ENCODE peak calls at places on chromosomes 4 and X, in eight cellular contexts. One of them, this sample, is unnamed.

GRCh38 chrX:70755850-70756249 is 152.7 kb downstream of the TEX11 start:
- DNase-seq in GM12865: no peak
- DNase-seq in cardiac fibroblast: no peak
- DNase-seq in H9: peak
- DNase-seq in A549: no peak
- DNase-seq in neural crest cell: no peak
- DNase-seq in GM23338: peak
- DNase-seq in CD8-positive, alpha-beta T cell: peak
- DNase-seq in this sample: no peak

GRCh38 chr4:177791188-177791587 is 349.0 kb upstream of the AGA start:
- DNase-seq in GM12865: no peak
- DNase-seq in cardiac fibroblast: no peak
- DNase-seq in H9: no peak
- DNase-seq in A549: no peak
- DNase-seq in neural crest cell: no peak
- DNase-seq in GM23338: no peak
- DNase-seq in CD8-positive, alpha-beta T cell: no peak
- DNase-seq in this sample: no peak

GRCh38 chr4:169189372-169189771 is 81.4 kb downstream of the SH3RF1 start:
- DNase-seq in GM12865: peak
- DNase-seq in cardiac fibroblast: no peak
- DNase-seq in H9: no peak
- DNase-seq in A549: no peak
- DNase-seq in neural crest cell: no peak
- DNase-seq in GM23338: no peak
- DNase-seq in CD8-positive, alpha-beta T cell: no peak
- DNase-seq in this sample: no peak

GRCh38 chr4:107603430-107603829 is 116.6 kb downstream of the PAPSS1 start:
- DNase-seq in GM12865: no peak
- DNase-seq in cardiac fibroblast: no peak
- DNase-seq in H9: no peak
- DNase-seq in A549: no peak
- DNase-seq in neural crest cell: no peak
- DNase-seq in GM23338: no peak
- DNase-seq in CD8-positive, alpha-beta T cell: no peak
- DNase-seq in this sample: no peak

GRCh38 chrX:43552166-43552565 is 103.9 kb upstream of the MAOA start:
- DNase-seq in GM12865: no peak
- DNase-seq in cardiac fibroblast: no peak
- DNase-seq in H9: no peak
- DNase-seq in A549: peak
- DNase-seq in neural crest cell: no peak
- DNase-seq in GM23338: no peak
- DNase-seq in CD8-positive, alpha-beta T cell: no peak
- DNase-seq in this sample: peak

GRCh38 chr4:106062452-106062875 is 167.2 kb downstream of the NPNT start:
- DNase-seq in GM12865: no peak
- DNase-seq in cardiac fibroblast: peak
- DNase-seq in H9: no peak
- DNase-seq in A549: no peak
- DNase-seq in neural crest cell: no peak
- DNase-seq in GM23338: no peak
- DNase-seq in CD8-positive, alpha-beta T cell: no peak
- DNase-seq in this sample: no peak

GRCh38 chr4:81651500-81651899 is 179.8 kb upstream of the RASGEF1B start:
- DNase-seq in GM12865: no peak
- DNase-seq in cardiac fibroblast: peak
- DNase-seq in H9: no peak
- DNase-seq in A549: no peak
- DNase-seq in neural crest cell: no peak
- DNase-seq in GM23338: no peak
- DNase-seq in CD8-positive, alpha-beta T cell: no peak
- DNase-seq in this sample: peak

GRCh38 chr4:158353541-158354304 is 143.4 kb downstream of the TMEM144 start:
- DNase-seq in GM12865: no peak
- DNase-seq in cardiac fibroblast: no peak
- DNase-seq in H9: no peak
- DNase-seq in A549: no peak
- DNase-seq in neural crest cell: no peak
- DNase-seq in GM23338: no peak
- DNase-seq in CD8-positive, alpha-beta T cell: no peak
- DNase-seq in this sample: no peak

GRCh38 chrX:129462707-129463106 is 60.6 kb downstream of the SMARCA1 start:
- DNase-seq in GM12865: no peak
- DNase-seq in cardiac fibroblast: no peak
- DNase-seq in H9: no peak
- DNase-seq in A549: peak
- DNase-seq in neural crest cell: no peak
- DNase-seq in GM23338: no peak
- DNase-seq in CD8-positive, alpha-beta T cell: no peak
- DNase-seq in this sample: no peak

GRCh38 chr4:17030543-17030942 is 132.1 kb upstream of the LDB2 start:
- DNase-seq in GM12865: no peak
- DNase-seq in cardiac fibroblast: peak
- DNase-seq in H9: no peak
- DNase-seq in A549: peak
- DNase-seq in neural crest cell: no peak
- DNase-seq in GM23338: no peak
- DNase-seq in CD8-positive, alpha-beta T cell: no peak
- DNase-seq in this sample: no peak

GRCh38 chr4:152810715-152811287 is 31.0 kb downstream of the ARFIP1 start:
- DNase-seq in GM12865: no peak
- DNase-seq in cardiac fibroblast: no peak
- DNase-seq in H9: no peak
- DNase-seq in A549: no peak
- DNase-seq in neural crest cell: no peak
- DNase-seq in GM23338: no peak
- DNase-seq in CD8-positive, alpha-beta T cell: no peak
- DNase-seq in this sample: no peak

GRCh38 chr4:4852591-4853362 is 6.7 kb upstream of the MSX1 start:
- DNase-seq in GM12865: peak
- DNase-seq in cardiac fibroblast: peak
- DNase-seq in H9: peak
- DNase-seq in A549: no peak
- DNase-seq in neural crest cell: peak
- DNase-seq in GM23338: peak
- DNase-seq in CD8-positive, alpha-beta T cell: no peak
- DNase-seq in this sample: no peak

GRCh38 chr4:10115271-10115656 is 1.3 kb downstream of the WDR1 start:
- DNase-seq in GM12865: no peak
- DNase-seq in cardiac fibroblast: peak
- DNase-seq in H9: no peak
- DNase-seq in A549: no peak
- DNase-seq in neural crest cell: no peak
- DNase-seq in GM23338: no peak
- DNase-seq in CD8-positive, alpha-beta T cell: no peak
- DNase-seq in this sample: no peak

GRCh38 chrX:63718010-63718694 is 66.9 kb downstream of the ARHGEF9 start:
- DNase-seq in GM12865: peak
- DNase-seq in cardiac fibroblast: no peak
- DNase-seq in H9: no peak
- DNase-seq in A549: no peak
- DNase-seq in neural crest cell: no peak
- DNase-seq in GM23338: no peak
- DNase-seq in CD8-positive, alpha-beta T cell: no peak
- DNase-seq in this sample: no peak

GRCh38 chr4:6478546-6479220 is 6.3 kb upstream of the PPP2R2C start:
- DNase-seq in GM12865: no peak
- DNase-seq in cardiac fibroblast: no peak
- DNase-seq in H9: peak
- DNase-seq in A549: no peak
- DNase-seq in neural crest cell: no peak
- DNase-seq in GM23338: no peak
- DNase-seq in CD8-positive, alpha-beta T cell: no peak
- DNase-seq in this sample: no peak

GRCh38 chr4:151436093-151436518 is 27.1 kb downstream of the FHIP1A start:
- DNase-seq in GM12865: no peak
- DNase-seq in cardiac fibroblast: no peak
- DNase-seq in H9: no peak
- DNase-seq in A549: no peak
- DNase-seq in neural crest cell: no peak
- DNase-seq in GM23338: no peak
- DNase-seq in CD8-positive, alpha-beta T cell: no peak
- DNase-seq in this sample: no peak

GRCh38 chrX:8433296-8434094 is 31.1 kb upstream of the VCX3B start:
- DNase-seq in GM12865: no peak
- DNase-seq in cardiac fibroblast: no peak
- DNase-seq in H9: no peak
- DNase-seq in A549: no peak
- DNase-seq in neural crest cell: no peak
- DNase-seq in GM23338: no peak
- DNase-seq in CD8-positive, alpha-beta T cell: no peak
- DNase-seq in this sample: no peak

GRCh38 chr4:48331577-48332340 is 9.6 kb upstream of the SLAIN2 start:
- DNase-seq in GM12865: no peak
- DNase-seq in cardiac fibroblast: peak
- DNase-seq in H9: no peak
- DNase-seq in A549: no peak
- DNase-seq in neural crest cell: no peak
- DNase-seq in GM23338: no peak
- DNase-seq in CD8-positive, alpha-beta T cell: no peak
- DNase-seq in this sample: no peak

GRCh38 chr4:118398226-118399090 is 45.7 kb upstream of the PRSS12 start:
- DNase-seq in GM12865: peak
- DNase-seq in cardiac fibroblast: no peak
- DNase-seq in H9: no peak
- DNase-seq in A549: no peak
- DNase-seq in neural crest cell: no peak
- DNase-seq in GM23338: no peak
- DNase-seq in CD8-positive, alpha-beta T cell: no peak
- DNase-seq in this sample: no peak

GRCh38 chrX:106997611-106998010 is 2.4 kb downstream of the MORC4 start:
- DNase-seq in GM12865: no peak
- DNase-seq in cardiac fibroblast: no peak
- DNase-seq in H9: no peak
- DNase-seq in A549: no peak
- DNase-seq in neural crest cell: no peak
- DNase-seq in GM23338: no peak
- DNase-seq in CD8-positive, alpha-beta T cell: no peak
- DNase-seq in this sample: no peak

GRCh38 chr4:150820409-150820808 is 194.7 kb downstream of the LRBA start:
- DNase-seq in GM12865: no peak
- DNase-seq in cardiac fibroblast: no peak
- DNase-seq in H9: no peak
- DNase-seq in A549: no peak
- DNase-seq in neural crest cell: no peak
- DNase-seq in GM23338: no peak
- DNase-seq in CD8-positive, alpha-beta T cell: no peak
- DNase-seq in this sample: no peak

GRCh38 chr4:187016101-187016500 is 292.4 kb upstream of the FAT1 start:
- DNase-seq in GM12865: no peak
- DNase-seq in cardiac fibroblast: no peak
- DNase-seq in H9: no peak
- DNase-seq in A549: no peak
- DNase-seq in neural crest cell: no peak
- DNase-seq in GM23338: no peak
- DNase-seq in CD8-positive, alpha-beta T cell: no peak
- DNase-seq in this sample: no peak

GRCh38 chrX:140764401-140764919 is 54.9 kb downstream of the LINC00632 start:
- DNase-seq in GM12865: no peak
- DNase-seq in cardiac fibroblast: peak
- DNase-seq in H9: peak
- DNase-seq in A549: no peak
- DNase-seq in neural crest cell: peak
- DNase-seq in GM23338: peak
- DNase-seq in CD8-positive, alpha-beta T cell: no peak
- DNase-seq in this sample: no peak

GRCh38 chr4:164617426-164617825 is 136.5 kb upstream of the SMIM31 start:
- DNase-seq in GM12865: no peak
- DNase-seq in cardiac fibroblast: no peak
- DNase-seq in H9: no peak
- DNase-seq in A549: no peak
- DNase-seq in neural crest cell: no peak
- DNase-seq in GM23338: no peak
- DNase-seq in CD8-positive, alpha-beta T cell: no peak
- DNase-seq in this sample: no peak
- TF ChIP-seq CTCF in GM12865: no peak
- TF ChIP-seq CTCF in cardiac fibroblast: no peak
- TF ChIP-seq CTCF in H9: no peak
- TF ChIP-seq CTCF in A549: no peak
- TF ChIP-seq CTCF in neural crest cell: no peak
- TF ChIP-seq CTCF in GM23338: no peak
- TF ChIP-seq CTCF in CD8-positive, alpha-beta T cell: no peak
- TF ChIP-seq CTCF in this sample: no peak

GRCh38 chrX:127038065-127038464 is 218.5 kb downstream of the PRR32 start:
- DNase-seq in GM12865: no peak
- DNase-seq in cardiac fibroblast: no peak
- DNase-seq in H9: no peak
- DNase-seq in A549: no peak
- DNase-seq in neural crest cell: no peak
- DNase-seq in GM23338: peak
- DNase-seq in CD8-positive, alpha-beta T cell: no peak
- DNase-seq in this sample: no peak
- TF ChIP-seq CTCF in GM12865: no peak
- TF ChIP-seq CTCF in cardiac fibroblast: no peak
- TF ChIP-seq CTCF in H9: peak
- TF ChIP-seq CTCF in A549: no peak
- TF ChIP-seq CTCF in neural crest cell: peak
- TF ChIP-seq CTCF in GM23338: no peak
- TF ChIP-seq CTCF in CD8-positive, alpha-beta T cell: no peak
- TF ChIP-seq CTCF in this sample: no peak

DNA sequence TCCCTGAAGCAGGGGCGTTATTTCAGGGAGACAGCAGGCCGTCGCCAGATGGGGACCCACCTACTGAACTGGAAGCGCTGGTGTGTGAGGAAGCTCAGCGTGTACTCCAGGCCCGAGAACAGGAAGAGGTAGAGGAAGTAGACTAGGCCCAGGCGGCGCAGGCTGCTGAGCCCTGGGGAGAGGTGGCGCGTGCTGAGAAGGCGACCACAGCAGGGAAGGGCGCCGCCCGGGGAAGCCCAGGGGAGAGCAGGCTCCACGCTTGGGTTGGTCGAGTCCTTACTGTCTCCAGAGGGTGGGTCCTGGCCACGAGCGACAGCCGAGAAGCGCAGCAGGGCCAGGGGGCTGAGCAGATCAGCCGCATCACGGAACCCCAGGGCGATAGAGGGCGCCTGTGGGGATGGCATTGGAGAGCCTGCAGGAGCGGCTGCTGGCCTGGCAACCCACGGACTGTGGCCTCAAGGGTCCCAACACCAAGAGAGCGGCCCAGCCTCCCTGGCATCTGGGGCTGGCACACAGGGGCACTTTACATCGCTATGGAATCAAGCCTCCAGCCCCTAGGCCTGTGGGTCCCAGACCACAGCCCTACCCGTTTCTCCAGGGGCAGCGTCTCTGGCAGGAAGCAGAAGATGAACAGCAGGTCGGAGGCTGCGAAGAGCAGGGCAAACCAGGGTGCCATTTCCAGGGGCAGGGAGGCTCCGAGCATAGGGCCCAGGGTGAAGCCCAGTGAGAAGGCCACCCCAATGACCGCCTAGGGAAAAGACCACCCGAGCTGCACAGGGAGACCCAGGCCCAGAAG is 31.2 kb downstream of the NOP14 start:
- DNase-seq in GM12865: peak
- DNase-seq in cardiac fibroblast: no peak
- DNase-seq in H9: peak
- DNase-seq in A549: no peak
- DNase-seq in neural crest cell: no peak
- DNase-seq in GM23338: peak
- DNase-seq in CD8-positive, alpha-beta T cell: peak
- DNase-seq in this sample: peak
- TF ChIP-seq CTCF in GM12865: peak
- TF ChIP-seq CTCF in cardiac fibroblast: no peak
- TF ChIP-seq CTCF in H9: peak
- TF ChIP-seq CTCF in A549: no peak
- TF ChIP-seq CTCF in neural crest cell: no peak
- TF ChIP-seq CTCF in GM23338: peak
- TF ChIP-seq CTCF in CD8-positive, alpha-beta T cell: no peak
- TF ChIP-seq CTCF in this sample: no peak

GRCh38 chr4:42656986-42657792 is at the start of gene ATP8A1:
- DNase-seq in GM12865: peak
- DNase-seq in cardiac fibroblast: peak
- DNase-seq in H9: peak
- DNase-seq in A549: peak
- DNase-seq in neural crest cell: peak
- DNase-seq in GM23338: peak
- DNase-seq in CD8-positive, alpha-beta T cell: peak
- DNase-seq in this sample: peak
- TF ChIP-seq CTCF in GM12865: no peak
- TF ChIP-seq CTCF in cardiac fibroblast: no peak
- TF ChIP-seq CTCF in H9: no peak
- TF ChIP-seq CTCF in A549: no peak
- TF ChIP-seq CTCF in neural crest cell: peak
- TF ChIP-seq CTCF in GM23338: no peak
- TF ChIP-seq CTCF in CD8-positive, alpha-beta T cell: no peak
- TF ChIP-seq CTCF in this sample: no peak

This sample was measured in Caco-2.